ENCODE peak calls at places on chromosome 13, in five cellular contexts. U is endothelial cell of umbilical vein, P is mesenchymal stem cell, L is cardiac muscle cell, O is aorta. N is an unnamed sample. For H3K9me3 and H3K4me1, the result is how much of the 10 kb centered on the place peaks cover.

GRCh38 chr13:63085851-63086250 is 1670.2 kb upstream of the PCDH20 start:
- DNase-seq in L (no peak), O (no peak), P (no peak), U (no peak), N (no peak)

GRCh38 chr13:43077446-43077845 is 54.1 kb downstream of the DNAJC15 start:
- DNase-seq in O (no peak), U (no peak), L (no peak), P (peak), N (no peak)

GRCh38 chr13:95382411-95382810 is 81.2 kb upstream of the ABCC4 start:
- DNase-seq in U (no peak), O (no peak), L (no peak), P (no peak), N (no peak)

GRCh38 chr13:82815791-82816190 is 1066.5 kb downstream of the SLITRK1 start:
- DNase-seq in U (no peak), O (no peak), L (no peak), P (no peak), N (no peak)

GRCh38 chr13:33373624-33374023 is 88.1 kb upstream of the STARD13 start:
- DNase-seq in L (no peak), O (no peak), U (no peak), P (no peak), N (no peak)

GRCh38 chr13:73278186-73278585 is 219.4 kb downstream of the KLF5 start:
- DNase-seq in L (no peak), U (no peak), O (no peak), P (peak), N (no peak)

GRCh38 chr13:102402292-102402691 is 444 bp upstream of the FGF14 start:
- DNase-seq in U (no peak), L (peak), P (peak), O (no peak), N (peak)

GRCh38 chr13:99269627-99270252 is 11.6 kb upstream of the GPR18 start:
- DNase-seq in O (no peak), U (peak), L (peak), P (peak), N (no peak)

GRCh38 chr13:73411067-73411809 is 352.4 kb downstream of the KLF5 start:
- DNase-seq in P (no peak), U (no peak), O (no peak), L (no peak), N (no peak)

GRCh38 chr13:87684850-87685735 is 13.9 kb downstream of the SLITRK5 start:
- DNase-seq in P (peak), O (no peak), U (no peak), L (no peak), N (no peak)

GRCh38 chr13:38191016-38191415 is 158.6 kb upstream of the UFM1 start:
- DNase-seq in L (no peak), O (no peak), P (no peak), U (no peak), N (no peak)

GRCh38 chr13:72565893-72566292 is 161.5 kb downstream of the MZT1 start:
- DNase-seq in L (peak), U (peak), O (no peak), P (peak), N (no peak)

GRCh38 chr13:75079226-75079625 is 402.7 kb downstream of the TBC1D4 start:
- DNase-seq in U (peak), O (no peak), L (no peak), P (peak), N (no peak)

GRCh38 chr13:102571075-102571474 is 25.7 kb upstream of the TPP2 start:
- DNase-seq in U (no peak), O (no peak), L (peak), P (no peak), N (no peak)

GRCh38 chr13:51258612-51259358 is 36.6 kb downstream of the FAM124A start:
- DNase-seq in P (no peak), U (no peak), O (peak), L (peak), N (no peak)

GRCh38 chr13:51257187-51257586 is 35.0 kb downstream of the FAM124A start:
- DNase-seq in O (no peak), U (no peak), P (no peak), L (no peak), N (no peak)

GRCh38 chr13:51259359-51259645 is 37.1 kb downstream of the FAM124A start:
- DNase-seq in P (no peak), U (no peak), O (no peak), L (no peak), N (no peak)

GRCh38 chr13:51252954-51253531 is 30.8 kb downstream of the FAM124A start:
- DNase-seq in P (no peak), O (no peak), U (no peak), L (no peak), N (no peak)

DNA sequence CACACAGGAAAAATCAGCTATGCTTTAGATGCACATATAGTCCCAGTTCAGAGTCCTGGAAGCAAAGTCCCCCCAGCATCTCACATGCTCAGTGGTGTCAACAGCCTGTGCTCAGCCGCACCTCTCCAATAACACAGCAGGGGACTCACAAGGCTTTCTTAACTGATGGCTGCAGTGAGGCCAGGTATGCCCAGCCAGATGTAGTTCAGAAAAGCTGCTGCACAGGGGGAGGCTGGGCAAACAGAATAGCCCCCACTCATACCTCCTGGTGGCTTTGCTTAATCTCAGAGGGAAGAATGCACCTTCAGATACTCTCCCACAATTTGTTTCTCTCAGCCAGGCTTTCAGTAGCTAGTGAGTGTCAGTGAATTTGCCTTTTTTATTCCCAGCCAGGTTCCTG is 33.4 kb downstream of the FAM124A start:
- DNase-seq in O (no peak), U (no peak), L (no peak), P (no peak), N (no peak)
- H3K27ac ChIP-seq in O (no peak), U (no peak), L (no peak), P (no peak), N (peak)

GRCh38 chr13:89812856-89813255 is 1534.6 kb upstream of the MIR17HG start:
- DNase-seq in L (no peak), P (no peak), O (no peak), U (peak), N (no peak)

DNA sequence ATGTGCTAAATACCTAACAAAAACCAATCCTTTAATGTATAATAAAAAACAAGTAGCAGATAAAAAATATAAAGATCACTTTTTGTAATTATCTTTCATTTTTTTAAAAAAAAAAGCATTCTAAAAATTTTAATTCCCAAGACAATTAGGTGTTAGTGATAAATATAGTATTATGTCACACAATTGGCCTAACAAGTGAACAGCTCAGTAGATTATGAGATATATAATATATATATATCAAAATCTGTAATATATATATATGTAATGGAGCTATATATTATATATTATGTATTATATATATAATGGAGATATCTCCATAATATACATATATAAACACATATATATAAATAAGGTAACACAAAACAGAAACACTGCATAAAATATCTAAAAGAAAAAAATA is 1531.1 kb upstream of the MIR17HG start:
- DNase-seq in O (no peak), P (no peak), U (no peak), L (no peak), N (no peak)
- H3K9me3 ChIP-seq in O (under half), P (under half), U (under half), L (under half), N (under half)

GRCh38 chr13:27442797-27443196 is 7.6 kb downstream of the MTIF3 start:
- DNase-seq in L (no peak), U (no peak), O (no peak), P (no peak), N (no peak)
- H3K4me1 ChIP-seq in L (under half), U (under half), O (under half), P (under half), N (under half)

GRCh38 chr13:110256126-110256905 is 50.6 kb downstream of the COL4A1 start:
- DNase-seq in O (no peak), L (no peak), P (no peak), U (no peak), N (no peak)

GRCh38 chr13:110259651-110260050 is 47.3 kb downstream of the COL4A1 start:
- DNase-seq in L (no peak), O (no peak), P (no peak), U (no peak), N (no peak)

GRCh38 chr13:110258876-110259631 is 47.9 kb downstream of the COL4A1 start:
- DNase-seq in O (no peak), U (peak), P (no peak), L (no peak), N (no peak)

GRCh38 chr13:110254751-110255553 is 52.0 kb downstream of the COL4A1 start:
- DNase-seq in O (no peak), P (peak), U (no peak), L (no peak), N (peak)

DNA sequence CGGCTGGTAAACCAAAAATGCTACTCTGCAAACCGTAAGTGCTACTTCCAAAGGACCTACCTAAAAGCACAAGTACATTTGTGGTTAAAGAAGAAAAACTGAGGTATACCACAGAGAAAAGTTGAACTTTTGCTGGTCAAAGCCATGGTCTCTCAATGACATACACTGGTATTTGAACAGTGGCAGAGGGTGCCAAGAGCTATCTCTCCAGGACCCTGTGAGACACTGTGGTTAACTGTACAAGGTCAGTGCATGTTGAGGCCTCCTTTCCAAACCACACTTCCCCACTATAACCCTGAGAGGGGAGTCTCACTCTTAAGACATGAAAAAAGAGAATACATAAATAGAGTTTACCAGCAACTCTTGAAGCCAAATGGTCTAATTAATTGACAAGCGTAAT is 49.5 kb downstream of the COL4A1 start:
- DNase-seq in P (no peak), U (no peak), O (no peak), L (no peak), N (no peak)
- H3K27ac ChIP-seq in P (no peak), U (no peak), O (peak), L (no peak), N (peak)

GRCh38 chr13:18943721-18944391 is 237.8 kb downstream of the TUBA3C start:
- DNase-seq in U (no peak), O (peak), L (no peak), P (no peak), N (no peak)
- H3K9me3 ChIP-seq in U (under half), O (under half), L (under half), P (under half), N (under half)

DNA sequence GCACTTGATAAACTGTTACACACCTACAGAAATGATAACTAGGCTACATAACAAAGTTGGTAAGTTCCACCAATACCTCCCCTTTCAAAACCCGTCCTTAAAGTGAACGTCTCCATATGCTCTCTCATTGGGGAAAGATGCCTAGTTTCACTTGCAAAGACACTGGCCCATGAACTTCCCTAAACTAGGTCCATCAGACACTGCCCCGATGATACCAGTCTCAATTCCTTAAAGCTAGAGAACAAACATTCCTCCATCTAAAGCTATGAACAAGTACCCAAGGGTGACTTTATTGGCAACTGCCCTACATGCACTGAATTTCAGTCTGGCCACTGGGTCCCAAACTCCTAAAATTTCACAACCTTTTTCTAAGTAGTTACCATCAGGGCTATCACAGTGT is 39.9 kb downstream of the FOXO1 start:
- DNase-seq in P (no peak), U (no peak), O (no peak), L (no peak), N (no peak)
- H3K4me1 ChIP-seq in P (under half), U (under half), O (under half), L (under half), N (under half)

DNA sequence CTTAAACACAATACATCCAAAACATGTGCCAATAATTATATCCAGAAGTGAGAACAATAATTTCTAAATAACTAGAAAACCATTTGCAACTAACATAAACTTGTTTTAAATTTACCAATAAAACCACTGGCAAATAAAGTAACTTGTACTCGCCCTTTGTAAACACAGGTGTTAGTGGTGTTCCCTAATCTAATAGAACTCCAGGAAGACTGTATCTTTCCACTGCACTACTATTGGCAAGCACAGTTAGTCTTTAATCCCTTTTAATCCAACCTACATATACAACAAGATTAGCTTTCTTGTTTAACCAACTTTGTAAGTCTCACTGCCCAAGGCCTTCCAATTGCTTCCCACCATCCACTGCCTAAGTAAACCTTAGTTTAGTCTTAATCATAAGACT is 79.5 kb downstream of the PCDH9 start:
- DNase-seq in P (no peak), O (no peak), U (no peak), L (no peak), N (no peak)
- H3K27ac ChIP-seq in P (no peak), O (no peak), U (no peak), L (no peak), N (no peak)

N was measured in right atrium auricular region.